ENCODE peak calls at places on chromosomes 4 and X, in ten cellular contexts. T, O, A, Y, F, E, H, I, P and Q are unnamed samples.

GRCh38 chr4:113146876-113147358 is 97.5 kb downstream of the ANK2 start:
- DNase-seq in T (no peak), O (no peak), A (no peak), Y (no peak), F (no peak), E (peak; percentile 3), H (no peak), I (peak; percentile 36), P (no peak), Q (no peak)

GRCh38 chr4:155974957-155975356 is 21.3 kb upstream of the CTSO start:
- DNase-seq in T (no peak), O (no peak), A (no peak), Y (no peak), F (no peak), E (no peak), H (no peak), I (no peak), P (no peak), Q (no peak)

GRCh38 chr4:180234730-180235129 is 2008.5 kb upstream of the TENM3 start:
- DNase-seq in T (peak; percentile 32), O (no peak), A (no peak), Y (no peak), F (no peak), E (no peak), H (no peak), I (no peak), P (no peak), Q (no peak)

GRCh38 chr4:55634417-55635128 is 1.5 kb downstream of the NMU start:
- DNase-seq in T (no peak), O (no peak), A (no peak), Y (no peak), F (no peak), E (no peak), H (no peak), I (no peak), P (no peak), Q (no peak)

GRCh38 chr4:29423836-29424721 is 1296.1 kb upstream of the PCDH7 start:
- DNase-seq in T (no peak), O (no peak), A (no peak), Y (peak; percentile 92), F (no peak), E (no peak), H (no peak), I (peak; percentile 82), P (no peak), Q (no peak)

GRCh38 chr4:180105362-180105761 is 2137.8 kb upstream of the TENM3 start:
- DNase-seq in T (no peak), O (no peak), A (no peak), Y (no peak), F (no peak), E (no peak), H (no peak), I (no peak), P (no peak), Q (no peak)

GRCh38 chr4:4443821-4444220 is 56.9 kb downstream of the NSG1 start:
- DNase-seq in T (no peak), O (no peak), A (no peak), Y (peak; percentile 81), F (no peak), E (no peak), H (no peak), I (peak; percentile 59), P (no peak), Q (peak; percentile 30)

GRCh38 chrX:126141014-126141413 is 25.1 kb downstream of the DCAF12L2 start:
- DNase-seq in T (no peak), O (no peak), A (no peak), Y (no peak), F (no peak), E (no peak), H (no peak), I (no peak), P (no peak), Q (no peak)

GRCh38 chr4:154595807-154596206 is 5.3 kb upstream of the FGA start:
- DNase-seq in T (no peak), O (no peak), A (no peak), Y (peak; percentile 81), F (no peak), E (no peak), H (no peak), I (peak; percentile 8), P (no peak), Q (no peak)

GRCh38 chrX:19728915-19729314 is 158.5 kb downstream of the SH3KBP1 start:
- DNase-seq in T (no peak), O (no peak), A (no peak), Y (peak; percentile 24), F (no peak), E (no peak), H (no peak), I (no peak), P (no peak), Q (no peak)

GRCh38 chrX:24025741-24026402 is 1.1 kb downstream of the KLHL15 start:
- DNase-seq in T (peak; percentile 60), O (peak; percentile 5), A (no peak), Y (peak; percentile 68), F (peak; percentile 23), E (no peak), H (peak; percentile 70), I (peak; percentile 81), P (peak; percentile 15), Q (no peak)

GRCh38 chr4:101993841-101994221 is 203.3 kb downstream of the BANK1 start:
- DNase-seq in T (no peak), O (no peak), A (no peak), Y (no peak), F (no peak), E (no peak), H (no peak), I (no peak), P (no peak), Q (no peak)

GRCh38 chrX:27996132-27996531 is 14.9 kb upstream of the DCAF8L1 start:
- DNase-seq in T (no peak), O (no peak), A (no peak), Y (no peak), F (no peak), E (no peak), H (no peak), I (no peak), P (no peak), Q (no peak)

GRCh38 chr4:40909363-40909876 is 159.7 kb downstream of the NSUN7 start:
- DNase-seq in T (peak; percentile 48), O (peak; percentile 26), A (no peak), Y (peak; percentile 85), F (peak; percentile 11), E (no peak), H (no peak), I (peak; percentile 82), P (no peak), Q (no peak)

GRCh38 chr4:174222266-174222872 is 61.1 kb downstream of the FBXO8 start:
- DNase-seq in T (peak; percentile 21), O (no peak), A (no peak), Y (peak; percentile 28), F (no peak), E (no peak), H (no peak), I (peak; percentile 59), P (no peak), Q (no peak)

GRCh38 chrX:55007633-55008032 is 7.5 kb downstream of the APEX2 start:
- DNase-seq in T (no peak), O (no peak), A (no peak), Y (peak; percentile 66), F (no peak), E (peak; percentile 78), H (no peak), I (peak; percentile 67), P (no peak), Q (no peak)

GRCh38 chr4:43330288-43330687 is 437.8 kb downstream of the GRXCR1 start:
- DNase-seq in T (no peak), O (no peak), A (no peak), Y (peak; percentile 76), F (no peak), E (no peak), H (no peak), I (peak; percentile 84), P (no peak), Q (peak; percentile 33)

GRCh38 chr4:118327554-118328241 is 25.1 kb downstream of the PRSS12 start:
- DNase-seq in T (peak; percentile 21), O (no peak), A (no peak), Y (no peak), F (no peak), E (no peak), H (no peak), I (peak; percentile 69), P (no peak), Q (no peak)

GRCh38 chrX:2696698-2697215 is 5.7 kb downstream of the CD99 start:
- DNase-seq in T (peak; percentile 91), O (peak; percentile 44), A (no peak), Y (peak; percentile 92), F (no peak), E (peak; percentile 31), H (no peak), I (peak; percentile 97), P (no peak), Q (no peak)

GRCh38 chrX:40434947-40435346 is 145.8 kb upstream of the ATP6AP2 start:
- DNase-seq in T (peak; percentile 34), O (no peak), A (no peak), Y (peak; percentile 39), F (peak; percentile 55), E (peak; percentile 6), H (peak; percentile 76), I (peak; percentile 26), P (no peak), Q (no peak)